ENCODE peak calls at places on chromosomes 2 and 18, in nine cellular contexts. Y is NCI-H69; M is iris pigment epithelial cell; L is astrocyte of the spinal cord; A is activated CD4-positive, alpha-beta T cell treated with anti-CD3 and anti-CD28 coated beads for 48 hours; U is fibroblast of mammary gland; T is RWPE1; V is NCI-H1436 treated with DMSO at 0.1 percent for 48 hours; W is stimulated activated CD4-positive, alpha-beta T cell treated with anti-CD3 and anti-CD28 coated beads, Interleukin-2, amount 100 ng/mL, for 48 hours. C is an unnamed sample.

GRCh38 chr18:54774971-54775665 is 53.2 kb upstream of the RAB27B start:
- DNase-seq in V (no peak), Y (no peak), T (no peak), L (peak; percentile 46), W (no peak), A (no peak), U (no peak), M (peak; percentile 16), C (peak; percentile 78)

GRCh38 chr2:238136820-238137537 is 1.5 kb upstream of the KLHL30 start:
- DNase-seq in Y (no peak), V (no peak), A (no peak), M (peak; percentile 76), T (no peak), U (peak; percentile 83), L (no peak), W (no peak), C (no peak)

GRCh38 chr18:49668583-49669290 is 106.9 kb downstream of the LIPG start:
- DNase-seq in A (no peak), L (peak; percentile 52), T (no peak), U (peak; percentile 77), V (no peak), Y (peak; percentile 93), M (peak; percentile 24), W (no peak), C (peak; percentile 60)

GRCh38 chr2:164430166-164430783 is 191.0 kb downstream of the GRB14 start:
- DNase-seq in L (peak; percentile 61), V (peak; percentile 48), U (peak; percentile 54), M (peak; percentile 57), T (peak; percentile 30), Y (no peak), A (peak; percentile 3), W (no peak), C (peak; percentile 76)

GRCh38 chr2:86134709-86135108 is 28.7 kb downstream of the PTCD3 start:
- DNase-seq in Y (no peak), V (no peak), L (no peak), A (no peak), T (no peak), W (no peak), U (no peak), M (no peak), C (no peak)

GRCh38 chr2:236738030-236738429 is 168.4 kb downstream of the ACKR3 start:
- DNase-seq in L (no peak), T (no peak), Y (no peak), U (no peak), A (no peak), V (no peak), M (no peak), W (no peak), C (no peak)

GRCh38 chr2:202007015-202008011 is 26.3 kb upstream of the FZD7 start:
- DNase-seq in A (no peak), Y (no peak), W (no peak), V (no peak), L (no peak), U (peak; percentile 17), M (no peak), T (no peak), C (peak; percentile 32)

GRCh38 chr2:241813080-241813805 is 4.2 kb downstream of the NEU4 start:
- DNase-seq in Y (no peak), U (no peak), A (no peak), V (no peak), L (no peak), T (no peak), W (no peak), M (no peak), C (no peak)

GRCh38 chr2:39737661-39738060 is 41.4 kb downstream of the THUMPD2 start:
- DNase-seq in T (no peak), V (no peak), M (peak; percentile 93), L (peak; percentile 88), U (peak; percentile 85), Y (no peak), W (no peak), A (no peak), C (peak; percentile 93)

C was measured in astrocyte of the hippocampus.